ENCODE peak calls at places on chromosomes 1 and 21, in seven cellular contexts. One of them, this sample, is unnamed.
A peak's percentile ranks its signal among the peaks of the same experiment; 100 is the strongest.

GRCh38 chr1:201396859-201397464 is 2.2 kb downstream of the LAD1 start:
- DNase-seq in NCI-H1092 treated with DMSO at 0.1 percent for 48 hours: no peak
- DNase-seq in IMR-90: no peak
- DNase-seq in hypothalamus: no peak
- DNase-seq in activated CD4-positive, alpha-beta T cell treated with anti-CD3 and anti-CD28 coated beads, Interleukin-2, amount 50 U/mL, for 4 hours: no peak
- DNase-seq in NCI-H1105: no peak
- DNase-seq in effector CD8-positive, alpha-beta T cell: no peak
- DNase-seq in this sample: no peak

GRCh38 chr21:19368944-19369343 is 965.4 kb upstream of the TMPRSS15 start:
- DNase-seq in hypothalamus: no peak
- DNase-seq in NCI-H1092 treated with DMSO at 0.1 percent for 48 hours: no peak
- DNase-seq in effector CD8-positive, alpha-beta T cell: no peak
- DNase-seq in NCI-H1105: no peak
- DNase-seq in IMR-90: no peak
- DNase-seq in activated CD4-positive, alpha-beta T cell treated with anti-CD3 and anti-CD28 coated beads, Interleukin-2, amount 50 U/mL, for 4 hours: no peak
- DNase-seq in this sample: no peak

GRCh38 chr1:11062965-11063401 is 3.2 kb upstream of the SRM start:
- DNase-seq in effector CD8-positive, alpha-beta T cell: no peak
- DNase-seq in NCI-H1092 treated with DMSO at 0.1 percent for 48 hours: peak; percentile 64
- DNase-seq in NCI-H1105: peak; percentile 44
- DNase-seq in hypothalamus: no peak
- DNase-seq in IMR-90: no peak
- DNase-seq in activated CD4-positive, alpha-beta T cell treated with anti-CD3 and anti-CD28 coated beads, Interleukin-2, amount 50 U/mL, for 4 hours: no peak
- DNase-seq in this sample: no peak

GRCh38 chr1:246569248-246570238 is 3.3 kb downstream of the CNST start:
- DNase-seq in NCI-H1105: no peak
- DNase-seq in effector CD8-positive, alpha-beta T cell: no peak
- DNase-seq in hypothalamus: no peak
- DNase-seq in NCI-H1092 treated with DMSO at 0.1 percent for 48 hours: no peak
- DNase-seq in IMR-90: peak; percentile 63
- DNase-seq in activated CD4-positive, alpha-beta T cell treated with anti-CD3 and anti-CD28 coated beads, Interleukin-2, amount 50 U/mL, for 4 hours: no peak
- DNase-seq in this sample: no peak

GRCh38 chr1:63190171-63190570 is 132.2 kb upstream of the FOXD3 start:
- DNase-seq in effector CD8-positive, alpha-beta T cell: no peak
- DNase-seq in IMR-90: no peak
- DNase-seq in activated CD4-positive, alpha-beta T cell treated with anti-CD3 and anti-CD28 coated beads, Interleukin-2, amount 50 U/mL, for 4 hours: no peak
- DNase-seq in hypothalamus: no peak
- DNase-seq in NCI-H1092 treated with DMSO at 0.1 percent for 48 hours: no peak
- DNase-seq in NCI-H1105: no peak
- DNase-seq in this sample: no peak

GRCh38 chr1:30809514-30810263 is 52.1 kb upstream of the LAPTM5 start:
- DNase-seq in hypothalamus: no peak
- DNase-seq in NCI-H1092 treated with DMSO at 0.1 percent for 48 hours: no peak
- DNase-seq in NCI-H1105: no peak
- DNase-seq in IMR-90: peak; percentile 93
- DNase-seq in activated CD4-positive, alpha-beta T cell treated with anti-CD3 and anti-CD28 coated beads, Interleukin-2, amount 50 U/mL, for 4 hours: no peak
- DNase-seq in effector CD8-positive, alpha-beta T cell: no peak
- DNase-seq in this sample: peak; percentile 85

GRCh38 chr1:199204231-199204630 is 565.4 kb downstream of the PTPRC start:
- DNase-seq in NCI-H1092 treated with DMSO at 0.1 percent for 48 hours: no peak
- DNase-seq in IMR-90: no peak
- DNase-seq in hypothalamus: no peak
- DNase-seq in activated CD4-positive, alpha-beta T cell treated with anti-CD3 and anti-CD28 coated beads, Interleukin-2, amount 50 U/mL, for 4 hours: no peak
- DNase-seq in effector CD8-positive, alpha-beta T cell: no peak
- DNase-seq in NCI-H1105: no peak
- DNase-seq in this sample: no peak

GRCh38 chr1:30616759-30617158 is 106.6 kb downstream of the MATN1 start:
- DNase-seq in IMR-90: no peak
- DNase-seq in effector CD8-positive, alpha-beta T cell: no peak
- DNase-seq in NCI-H1105: no peak
- DNase-seq in hypothalamus: no peak
- DNase-seq in NCI-H1092 treated with DMSO at 0.1 percent for 48 hours: no peak
- DNase-seq in activated CD4-positive, alpha-beta T cell treated with anti-CD3 and anti-CD28 coated beads, Interleukin-2, amount 50 U/mL, for 4 hours: no peak
- DNase-seq in this sample: no peak

GRCh38 chr1:93581917-93582850 is 99.5 kb downstream of the BCAR3 start:
- DNase-seq in NCI-H1092 treated with DMSO at 0.1 percent for 48 hours: no peak
- DNase-seq in NCI-H1105: no peak
- DNase-seq in activated CD4-positive, alpha-beta T cell treated with anti-CD3 and anti-CD28 coated beads, Interleukin-2, amount 50 U/mL, for 4 hours: no peak
- DNase-seq in IMR-90: no peak
- DNase-seq in effector CD8-positive, alpha-beta T cell: no peak
- DNase-seq in hypothalamus: no peak
- DNase-seq in this sample: no peak

GRCh38 chr1:77757616-77758015 is 2.0 kb downstream of the USP33 start:
- DNase-seq in effector CD8-positive, alpha-beta T cell: no peak
- DNase-seq in NCI-H1105: no peak
- DNase-seq in hypothalamus: no peak
- DNase-seq in activated CD4-positive, alpha-beta T cell treated with anti-CD3 and anti-CD28 coated beads, Interleukin-2, amount 50 U/mL, for 4 hours: no peak
- DNase-seq in IMR-90: peak; percentile 52
- DNase-seq in NCI-H1092 treated with DMSO at 0.1 percent for 48 hours: no peak
- DNase-seq in this sample: peak; percentile 95

GRCh38 chr1:14724234-14724633 is 125.7 kb downstream of the KAZN start:
- DNase-seq in IMR-90: no peak
- DNase-seq in hypothalamus: no peak
- DNase-seq in activated CD4-positive, alpha-beta T cell treated with anti-CD3 and anti-CD28 coated beads, Interleukin-2, amount 50 U/mL, for 4 hours: no peak
- DNase-seq in NCI-H1105: no peak
- DNase-seq in effector CD8-positive, alpha-beta T cell: no peak
- DNase-seq in NCI-H1092 treated with DMSO at 0.1 percent for 48 hours: no peak
- DNase-seq in this sample: peak; percentile 13

GRCh38 chr1:71298633-71299032 is 217.8 kb upstream of the ZRANB2 start:
- DNase-seq in NCI-H1105: no peak
- DNase-seq in effector CD8-positive, alpha-beta T cell: no peak
- DNase-seq in activated CD4-positive, alpha-beta T cell treated with anti-CD3 and anti-CD28 coated beads, Interleukin-2, amount 50 U/mL, for 4 hours: no peak
- DNase-seq in NCI-H1092 treated with DMSO at 0.1 percent for 48 hours: no peak
- DNase-seq in IMR-90: no peak
- DNase-seq in hypothalamus: no peak
- DNase-seq in this sample: peak; percentile 65

GRCh38 chr1:64923294-64923718 is 43.0 kb downstream of the JAK1 start:
- DNase-seq in activated CD4-positive, alpha-beta T cell treated with anti-CD3 and anti-CD28 coated beads, Interleukin-2, amount 50 U/mL, for 4 hours: no peak
- DNase-seq in NCI-H1105: no peak
- DNase-seq in effector CD8-positive, alpha-beta T cell: no peak
- DNase-seq in hypothalamus: no peak
- DNase-seq in NCI-H1092 treated with DMSO at 0.1 percent for 48 hours: no peak
- DNase-seq in IMR-90: no peak
- DNase-seq in this sample: no peak

GRCh38 chr1:960371-961131 is at the start of gene KLHL17:
- DNase-seq in NCI-H1105: no peak
- DNase-seq in NCI-H1092 treated with DMSO at 0.1 percent for 48 hours: no peak
- DNase-seq in effector CD8-positive, alpha-beta T cell: peak; percentile 67
- DNase-seq in activated CD4-positive, alpha-beta T cell treated with anti-CD3 and anti-CD28 coated beads, Interleukin-2, amount 50 U/mL, for 4 hours: peak; percentile 75
- DNase-seq in IMR-90: peak; percentile 45
- DNase-seq in hypothalamus: peak; percentile 67
- DNase-seq in this sample: peak; percentile 88

GRCh38 chr1:31272369-31272768 is 24.2 kb downstream of the SNRNP40 start:
- DNase-seq in NCI-H1092 treated with DMSO at 0.1 percent for 48 hours: no peak
- DNase-seq in effector CD8-positive, alpha-beta T cell: no peak
- DNase-seq in IMR-90: no peak
- DNase-seq in NCI-H1105: no peak
- DNase-seq in hypothalamus: no peak
- DNase-seq in activated CD4-positive, alpha-beta T cell treated with anti-CD3 and anti-CD28 coated beads, Interleukin-2, amount 50 U/mL, for 4 hours: no peak
- DNase-seq in this sample: no peak

GRCh38 chr1:112927462-112927971 is 28.5 kb downstream of the SLC16A1 start:
- DNase-seq in hypothalamus: no peak
- DNase-seq in IMR-90: no peak
- DNase-seq in NCI-H1092 treated with DMSO at 0.1 percent for 48 hours: no peak
- DNase-seq in NCI-H1105: no peak
- DNase-seq in activated CD4-positive, alpha-beta T cell treated with anti-CD3 and anti-CD28 coated beads, Interleukin-2, amount 50 U/mL, for 4 hours: no peak
- DNase-seq in effector CD8-positive, alpha-beta T cell: no peak
- DNase-seq in this sample: no peak

GRCh38 chr21:26715878-26716506 is 129.2 kb downstream of the ADAMTS1 start:
- DNase-seq in NCI-H1092 treated with DMSO at 0.1 percent for 48 hours: peak; percentile 66
- DNase-seq in IMR-90: peak; percentile 51
- DNase-seq in activated CD4-positive, alpha-beta T cell treated with anti-CD3 and anti-CD28 coated beads, Interleukin-2, amount 50 U/mL, for 4 hours: no peak
- DNase-seq in hypothalamus: peak; percentile 37
- DNase-seq in NCI-H1105: no peak
- DNase-seq in effector CD8-positive, alpha-beta T cell: no peak
- DNase-seq in this sample: peak; percentile 83

GRCh38 chr1:8422439-8423133 is 104.7 kb downstream of the SLC45A1 start:
- DNase-seq in NCI-H1092 treated with DMSO at 0.1 percent for 48 hours: no peak
- DNase-seq in hypothalamus: no peak
- DNase-seq in NCI-H1105: no peak
- DNase-seq in activated CD4-positive, alpha-beta T cell treated with anti-CD3 and anti-CD28 coated beads, Interleukin-2, amount 50 U/mL, for 4 hours: no peak
- DNase-seq in effector CD8-positive, alpha-beta T cell: no peak
- DNase-seq in IMR-90: peak; percentile 30
- DNase-seq in this sample: peak; percentile 67

GRCh38 chr1:170730443-170730842 is 66.5 kb downstream of the PRRX1 start:
- DNase-seq in hypothalamus: no peak
- DNase-seq in activated CD4-positive, alpha-beta T cell treated with anti-CD3 and anti-CD28 coated beads, Interleukin-2, amount 50 U/mL, for 4 hours: no peak
- DNase-seq in NCI-H1092 treated with DMSO at 0.1 percent for 48 hours: no peak
- DNase-seq in effector CD8-positive, alpha-beta T cell: no peak
- DNase-seq in IMR-90: peak; percentile 49
- DNase-seq in NCI-H1105: no peak
- DNase-seq in this sample: no peak

GRCh38 chr1:34406377-34406776 is 229.7 kb downstream of the C1orf94 start:
- DNase-seq in NCI-H1092 treated with DMSO at 0.1 percent for 48 hours: peak; percentile 43
- DNase-seq in effector CD8-positive, alpha-beta T cell: no peak
- DNase-seq in hypothalamus: no peak
- DNase-seq in NCI-H1105: no peak
- DNase-seq in IMR-90: no peak
- DNase-seq in activated CD4-positive, alpha-beta T cell treated with anti-CD3 and anti-CD28 coated beads, Interleukin-2, amount 50 U/mL, for 4 hours: no peak
- DNase-seq in this sample: no peak

GRCh38 chr1:89980605-89981004 is 14.3 kb upstream of the ZNF326 start:
- DNase-seq in NCI-H1105: no peak
- DNase-seq in effector CD8-positive, alpha-beta T cell: no peak
- DNase-seq in hypothalamus: no peak
- DNase-seq in NCI-H1092 treated with DMSO at 0.1 percent for 48 hours: no peak
- DNase-seq in IMR-90: no peak
- DNase-seq in activated CD4-positive, alpha-beta T cell treated with anti-CD3 and anti-CD28 coated beads, Interleukin-2, amount 50 U/mL, for 4 hours: no peak
- DNase-seq in this sample: peak; percentile 71

This sample was measured in adipocyte.